ENCODE peak calls at places on chromosome 17, in five cellular contexts. R, A, G, Y and E are unnamed samples.

GRCh38 chr17:15122857-15123256 is 142.3 kb downstream of the PMP22 start:
- DNase-seq in A (no peak), Y (no peak), G (no peak), R (no peak), E (no peak)

GRCh38 chr17:40822132-40822812 is at the start of gene KRT10:
- DNase-seq in G (no peak), R (no peak), A (no peak), Y (no peak), E (no peak)

GRCh38 chr17:58333396-58334207 is 5.0 kb upstream of the TSPOAP1 start:
- DNase-seq in A (peak), Y (no peak), R (no peak), G (no peak), E (no peak)

GRCh38 chr17:8041249-8041928 is 2.5 kb downstream of the ALOX15B start:
- DNase-seq in G (no peak), R (no peak), A (peak), Y (no peak), E (no peak)

GRCh38 chr17:1073241-1073962 is 76.5 kb downstream of the TIMM22 start:
- DNase-seq in R (peak), Y (no peak), G (no peak), A (no peak), E (peak)

GRCh38 chr17:64192588-64192987 is 62.6 kb upstream of the ERN1 start:
- DNase-seq in A (no peak), R (no peak), G (no peak), Y (no peak), E (no peak)

GRCh38 chr17:60107526-60108257 is 29.0 kb upstream of the HEATR6 start:
- DNase-seq in A (no peak), Y (no peak), G (no peak), R (no peak), E (no peak)

GRCh38 chr17:42459983-42460300 is 1.3 kb downstream of the ATP6V0A1 start:
- DNase-seq in Y (no peak), A (peak), R (no peak), G (no peak), E (no peak)

GRCh38 chr17:21286066-21286770 is 1.7 kb downstream of the MAP2K3 start:
- DNase-seq in R (peak), Y (peak), G (peak), A (peak), E (peak)

GRCh38 chr17:8487130-8487645 is 51.5 kb downstream of the NDEL1 start:
- DNase-seq in G (no peak), Y (no peak), A (no peak), R (no peak), E (no peak)

GRCh38 chr17:50598487-50598886 is 36.2 kb upstream of the ABCC3 start:
- DNase-seq in R (no peak), A (peak), Y (no peak), G (no peak), E (no peak)

GRCh38 chr17:77133087-77133633 is 7.6 kb upstream of the SEC14L1 start:
- DNase-seq in G (no peak), Y (no peak), A (no peak), R (no peak), E (no peak)

GRCh38 chr17:27481327-27481726 is 25.1 kb downstream of the KSR1 start:
- DNase-seq in R (no peak), G (no peak), A (peak), Y (no peak), E (no peak)

GRCh38 chr17:67119102-67119501 is 74.7 kb downstream of the CACNG1 start:
- DNase-seq in G (no peak), R (no peak), Y (no peak), A (no peak), E (no peak)

GRCh38 chr17:50908860-50909764 is 43.0 kb upstream of the TOB1 start:
- DNase-seq in G (peak), Y (no peak), A (no peak), R (peak), E (no peak)

GRCh38 chr17:72743037-72743467 is 349.4 kb downstream of the SLC39A11 start:
- DNase-seq in Y (no peak), G (no peak), A (no peak), R (no peak), E (no peak)

GRCh38 chr17:9576521-9577401 is at the start of gene CFAP52:
- DNase-seq in Y (peak), R (peak), G (peak), A (peak), E (peak)

GRCh38 chr17:51611585-51611984 is 351.2 kb downstream of the UTP18 start:
- DNase-seq in G (peak), Y (no peak), A (no peak), R (no peak), E (no peak)

GRCh38 chr17:759964-760363 is 7.9 kb upstream of the GEMIN4 start:
- DNase-seq in R (no peak), A (no peak), G (no peak), Y (no peak), E (no peak)

GRCh38 chr17:74768069-74768762 is 7.9 kb downstream of the NAT9 start:
- DNase-seq in A (no peak), Y (no peak), R (peak), G (peak), E (peak)

GRCh38 chr17:4545217-4545951 is 9.8 kb downstream of the MYBBP1A start:
- DNase-seq in G (no peak), Y (no peak), R (peak), A (no peak), E (peak)

GRCh38 chr17:67020293-67020766 is 24.0 kb upstream of the CACNG1 start:
- DNase-seq in G (no peak), Y (no peak), A (no peak), R (no peak), E (no peak)

GRCh38 chr17:64611374-64611773 is 50.7 kb downstream of the SMURF2 start:
- DNase-seq in R (no peak), G (no peak), Y (no peak), A (no peak), E (no peak)

GRCh38 chr17:69012895-69013805 is 47.6 kb downstream of the ABCA9 start:
- DNase-seq in Y (no peak), R (no peak), A (no peak), G (no peak), E (no peak)

GRCh38 chr17:33802349-33803272 is 452.5 kb upstream of the CCL2 start:
- DNase-seq in R (no peak), Y (no peak), A (no peak), G (no peak), E (no peak)

GRCh38 chr17:74282587-74283370 is 8.7 kb downstream of the DNAI2 start:
- DNase-seq in R (no peak), G (no peak), Y (no peak), A (peak), E (no peak)

GRCh38 chr17:8801135-8801840 is 2.1 kb upstream of the MFSD6L start:
- DNase-seq in Y (no peak), R (no peak), A (no peak), G (no peak), E (no peak)

GRCh38 chr17:67718325-67718941 is 697 bp downstream of the NOL11 start:
- DNase-seq in A (peak), Y (no peak), G (no peak), R (no peak), E (no peak)

GRCh38 chr17:19753661-19754463 is 5.8 kb upstream of the ALDH3A1 start:
- DNase-seq in G (peak), A (no peak), R (no peak), Y (no peak), E (no peak)

GRCh38 chr17:34413443-34414076 is 50.5 kb upstream of the CCL1 start:
- DNase-seq in Y (no peak), A (no peak), G (no peak), R (no peak), E (no peak)

GRCh38 chr17:64051153-64051552 is 30.7 kb upstream of the ICAM2 start:
- DNase-seq in G (no peak), Y (no peak), A (no peak), R (no peak), E (no peak)

GRCh38 chr17:74186498-74186897 is 17.0 kb upstream of the RPL38 start:
- DNase-seq in A (no peak), Y (no peak), R (no peak), G (no peak), E (no peak)

DNA sequence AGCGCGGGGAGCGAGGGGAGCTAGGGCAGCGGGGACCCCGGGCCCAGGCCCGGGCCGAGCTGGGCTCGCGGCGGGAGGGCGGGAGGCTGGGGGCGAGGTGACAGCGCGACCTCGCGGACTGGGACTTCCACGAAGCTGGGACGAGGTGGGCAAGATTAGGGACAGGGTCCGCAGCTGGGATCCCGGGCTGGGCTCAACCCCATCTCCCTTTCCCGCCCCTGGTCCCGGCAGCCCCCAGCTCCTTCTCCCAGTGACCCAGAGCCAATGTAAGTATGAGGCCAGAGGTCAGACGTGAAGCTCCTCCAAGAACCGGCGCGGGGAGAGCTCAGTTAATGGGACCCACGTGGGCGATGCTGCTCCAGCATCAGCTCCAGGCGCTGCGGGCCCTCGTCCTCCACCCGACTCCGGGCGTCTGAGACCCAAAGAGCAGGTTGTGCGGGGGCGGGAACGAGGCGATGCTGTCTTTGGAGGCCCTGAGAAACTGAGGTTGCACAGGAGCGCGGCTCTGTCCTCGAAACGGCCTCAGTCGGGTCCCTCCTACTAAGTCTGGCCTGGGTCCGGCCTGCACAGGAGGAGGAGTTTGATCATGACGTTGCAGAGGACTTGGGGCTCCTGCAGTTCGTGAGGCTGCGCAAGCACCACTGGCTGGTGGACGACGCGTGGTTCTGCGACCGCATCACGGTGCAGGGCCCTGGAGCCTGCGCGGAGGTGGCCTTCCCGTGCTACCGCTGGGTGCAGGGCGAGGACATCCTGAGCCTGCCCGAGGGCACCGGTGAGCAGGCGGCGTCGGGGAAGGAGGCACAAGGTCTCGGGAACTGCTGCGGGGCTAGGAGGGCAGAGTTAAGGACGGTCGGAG is 635 bp downstream of the ALOX12 start:
- DNase-seq in Y (no peak), A (no peak), R (no peak), G (no peak), E (no peak)
- H3K4me3 ChIP-seq in Y (no peak), A (no peak), R (no peak), G (peak), E (peak)

DNA sequence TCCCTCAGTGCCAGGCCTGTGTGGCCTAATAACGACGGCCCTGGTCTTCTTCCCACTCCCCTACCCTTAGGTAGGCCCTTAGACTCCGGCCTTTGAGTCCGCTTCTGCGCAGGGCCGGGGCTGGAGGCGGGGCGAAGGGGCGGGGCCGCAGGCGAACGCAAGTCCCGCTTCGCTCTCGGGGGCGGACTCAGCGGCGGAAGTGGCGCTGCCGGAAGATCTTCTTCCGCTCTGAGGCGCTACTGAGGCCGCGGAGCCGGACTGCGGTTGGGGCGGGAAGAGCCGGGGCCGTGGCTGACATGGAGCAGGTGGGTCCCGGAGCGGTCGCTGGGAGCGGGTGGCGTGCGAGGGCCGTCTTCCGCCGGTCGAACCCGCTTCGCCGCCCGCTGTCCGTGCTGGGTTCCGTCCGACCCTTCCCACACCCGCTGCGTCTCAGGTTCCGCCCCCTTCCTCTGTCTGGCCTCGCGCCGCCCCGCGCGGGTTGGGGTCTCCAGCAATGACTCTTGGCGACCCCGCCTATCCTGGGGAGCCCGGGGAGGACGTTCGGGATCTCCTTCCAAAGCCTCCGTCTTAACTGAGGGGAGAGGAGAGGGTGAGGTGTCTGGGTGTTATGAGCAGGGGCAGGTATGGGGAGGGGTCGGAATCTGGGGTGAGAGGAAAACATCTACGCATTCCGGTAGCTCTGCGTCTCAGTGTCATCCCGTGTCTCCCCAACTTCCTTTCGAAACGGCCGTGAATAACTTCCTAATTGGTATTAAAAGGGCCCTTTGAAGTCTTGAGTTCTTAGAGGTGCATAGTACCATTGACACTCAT is at the start of gene STARD3:
- DNase-seq in R (peak), G (peak), Y (peak), A (peak), E (peak)
- TF ChIP-seq CTCF in R (no peak), G (peak), Y (no peak), A (no peak), E (peak)

DNA sequence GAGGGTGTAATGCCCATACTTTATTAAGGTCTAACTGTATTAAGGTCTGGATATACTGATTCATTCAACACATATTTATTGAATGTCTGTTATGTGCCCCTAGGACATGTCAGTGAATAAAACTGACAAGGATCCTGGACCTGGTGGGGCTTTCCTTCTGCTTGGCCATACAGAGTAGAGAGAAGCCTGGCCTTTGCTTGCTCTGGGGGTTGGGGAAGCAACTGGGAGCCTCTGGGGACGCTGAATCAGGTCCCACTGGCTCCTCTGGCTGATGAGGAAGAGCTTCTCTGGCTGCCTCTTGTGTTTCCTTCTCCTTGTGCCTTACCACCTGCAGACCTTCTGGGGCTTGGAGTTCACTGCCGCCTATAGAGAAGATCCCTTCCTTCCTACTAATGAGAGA is 49.6 kb downstream of the MSI2 start:
- DNase-seq in A (no peak), G (no peak), R (no peak), Y (no peak), E (no peak)
- H3K4me3 ChIP-seq in A (no peak), G (no peak), R (no peak), Y (no peak), E (no peak)

GRCh38 chr17:62000186-62000585 is 64.9 kb downstream of the MED13 start:
- DNase-seq in A (no peak), G (no peak), Y (no peak), R (no peak), E (no peak)
- TF ChIP-seq CTCF in A (no peak), G (no peak), Y (no peak), R (no peak), E (no peak)

GRCh38 chr17:54744750-54745149 is 155.9 kb upstream of the TOM1L1 start:
- DNase-seq in G (no peak), Y (no peak), A (no peak), R (no peak), E (no peak)

GRCh38 chr17:54749157-54749556 is 151.5 kb upstream of the TOM1L1 start:
- DNase-seq in G (no peak), R (no peak), Y (no peak), A (no peak), E (no peak)

GRCh38 chr17:54745239-54745638 is 155.4 kb upstream of the TOM1L1 start:
- DNase-seq in Y (no peak), G (no peak), R (no peak), A (no peak), E (no peak)

DNA sequence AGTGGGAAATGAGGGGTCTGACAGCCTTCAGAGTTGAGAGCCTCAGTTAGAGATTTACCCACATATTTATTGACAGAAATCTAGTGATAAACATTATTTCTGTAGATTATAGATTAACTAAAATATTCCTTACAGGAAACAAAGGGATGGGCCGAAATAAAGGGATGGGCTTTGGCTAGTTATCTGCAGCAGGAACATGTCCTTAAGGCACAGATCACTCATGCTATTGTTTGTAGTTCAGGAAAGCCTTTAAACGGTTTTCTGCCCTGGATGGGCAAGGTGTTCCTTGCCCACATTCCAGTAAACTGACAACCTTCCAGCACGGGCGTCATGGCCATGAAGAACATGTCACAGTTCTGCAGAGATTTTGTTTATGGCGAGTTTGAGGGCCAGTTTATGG is 154.8 kb upstream of the TOM1L1 start:
- DNase-seq in R (no peak), G (no peak), A (no peak), Y (no peak), E (no peak)
- H3K4me3 ChIP-seq in R (no peak), G (no peak), A (no peak), Y (no peak), E (no peak)

GRCh38 chr17:80678621-80679020 is 134.0 kb downstream of the RPTOR start:
- DNase-seq in Y (no peak), R (no peak), G (no peak), A (no peak), E (no peak)
- TF ChIP-seq CTCF in Y (no peak), R (no peak), G (no peak), A (no peak), E (no peak)

DNA sequence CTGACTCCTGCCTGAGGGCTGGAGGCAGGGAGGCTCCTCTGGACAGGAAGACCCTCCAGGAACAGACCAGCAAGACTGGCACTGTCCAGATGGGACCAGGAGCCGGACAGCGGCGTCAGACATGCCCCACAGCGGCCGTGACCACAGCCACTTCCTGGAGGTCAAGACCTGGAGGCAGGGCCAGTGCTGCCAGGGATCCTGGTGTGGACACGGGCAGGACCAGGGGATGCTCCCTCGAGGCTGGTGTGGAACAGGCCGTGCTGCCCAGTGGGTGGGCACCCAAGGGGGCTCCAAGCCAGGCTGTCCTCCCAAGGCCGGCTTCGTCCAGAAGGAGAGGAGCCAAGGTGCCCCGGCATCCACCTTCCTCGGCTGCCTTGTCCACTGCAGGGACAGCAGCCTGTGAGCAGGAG is 4.5 kb upstream of the CCDC57 start:
- DNase-seq in R (peak), A (no peak), G (no peak), Y (no peak), E (peak)
- H3K4me3 ChIP-seq in R (no peak), A (peak), G (no peak), Y (no peak), E (no peak)

GRCh38 chr17:48559609-48560451 is 14.9 kb upstream of the HOXB2 start:
- DNase-seq in A (no peak), G (no peak), Y (no peak), R (no peak), E (peak)
- TF ChIP-seq CTCF in A (no peak), G (no peak), Y (no peak), R (no peak), E (no peak)